ENCODE peak calls at places on chromosome 19, in four cellular contexts. One of them, this sample, is unnamed.
A peak's percentile ranks its signal among the peaks of the same experiment; 100 is the strongest.

GRCh38 chr19:53865918-53866696 is 1.6 kb upstream of the MYADM start:
- DNase-seq in psoas muscle: peak; percentile 83
- DNase-seq in astrocyte: no peak
- DNase-seq in neural progenitor cell: peak; percentile 91
- DNase-seq in this sample: peak; percentile 87

GRCh38 chr19:16571283-16571682 is 932 bp downstream of the SLC35E1 start:
- DNase-seq in psoas muscle: no peak
- DNase-seq in astrocyte: peak; percentile 36
- DNase-seq in neural progenitor cell: no peak
- DNase-seq in this sample: no peak

GRCh38 chr19:41746593-41747227 is 8.6 kb upstream of the CEACAM6 start:
- DNase-seq in psoas muscle: no peak
- DNase-seq in astrocyte: peak; percentile 4
- DNase-seq in neural progenitor cell: peak; percentile 31
- DNase-seq in this sample: peak; percentile 80

GRCh38 chr19:5313307-5313706 is 27.3 kb downstream of the PTPRS start:
- DNase-seq in psoas muscle: no peak
- DNase-seq in astrocyte: no peak
- DNase-seq in neural progenitor cell: no peak
- DNase-seq in this sample: no peak

GRCh38 chr19:23914402-23915286 is at the start of gene ZNF726:
- DNase-seq in psoas muscle: peak; percentile 79
- DNase-seq in astrocyte: peak; percentile 89
- DNase-seq in neural progenitor cell: no peak
- DNase-seq in this sample: no peak

GRCh38 chr19:1446713-1447564 is 3.0 kb upstream of the APC2 start:
- DNase-seq in psoas muscle: no peak
- DNase-seq in astrocyte: no peak
- DNase-seq in neural progenitor cell: peak; percentile 79
- DNase-seq in this sample: peak; percentile 84

GRCh38 chr19:19595171-19595701 is 23.3 kb downstream of the PBX4 start:
- DNase-seq in psoas muscle: no peak
- DNase-seq in astrocyte: no peak
- DNase-seq in neural progenitor cell: no peak
- DNase-seq in this sample: no peak

GRCh38 chr19:46520616-46521015 is 24.9 kb upstream of the PNMA8B start:
- DNase-seq in psoas muscle: no peak
- DNase-seq in astrocyte: no peak
- DNase-seq in neural progenitor cell: peak; percentile 31
- DNase-seq in this sample: no peak

GRCh38 chr19:9621156-9622037 is at the start of gene ZNF561:
- DNase-seq in psoas muscle: peak; percentile 84
- DNase-seq in astrocyte: peak; percentile 90
- DNase-seq in neural progenitor cell: peak; percentile 95
- DNase-seq in this sample: peak; percentile 94

GRCh38 chr19:964116-964520 is 20.0 kb upstream of the WDR18 start:
- DNase-seq in psoas muscle: no peak
- DNase-seq in astrocyte: no peak
- DNase-seq in neural progenitor cell: no peak
- DNase-seq in this sample: no peak

GRCh38 chr19:34370117-34370516 is 5.1 kb downstream of the GPI start:
- DNase-seq in psoas muscle: no peak
- DNase-seq in astrocyte: no peak
- DNase-seq in neural progenitor cell: no peak
- DNase-seq in this sample: no peak

GRCh38 chr19:40776364-40776763 is 1.0 kb downstream of the MIA start:
- DNase-seq in psoas muscle: no peak
- DNase-seq in astrocyte: no peak
- DNase-seq in neural progenitor cell: no peak
- DNase-seq in this sample: no peak

GRCh38 chr19:28963481-28964245 is 249.3 kb downstream of the UQCRFS1 start:
- DNase-seq in psoas muscle: no peak
- DNase-seq in astrocyte: no peak
- DNase-seq in neural progenitor cell: no peak
- DNase-seq in this sample: peak; percentile 13

GRCh38 chr19:52685811-52686210 is 47.7 kb upstream of the ZNF83 start:
- DNase-seq in psoas muscle: no peak
- DNase-seq in astrocyte: no peak
- DNase-seq in neural progenitor cell: no peak
- DNase-seq in this sample: no peak

GRCh38 chr19:46537136-46538097 is 41.8 kb upstream of the PNMA8B start:
- DNase-seq in psoas muscle: peak; percentile 49
- DNase-seq in astrocyte: no peak
- DNase-seq in neural progenitor cell: peak; percentile 63
- DNase-seq in this sample: peak; percentile 85

GRCh38 chr19:45768644-45769053 is 403 bp downstream of the SIX5 start:
- DNase-seq in psoas muscle: no peak
- DNase-seq in astrocyte: no peak
- DNase-seq in neural progenitor cell: peak; percentile 71
- DNase-seq in this sample: peak; percentile 81

GRCh38 chr19:45173816-45174215 is 4.2 kb downstream of the TRAPPC6A start:
- DNase-seq in psoas muscle: no peak
- DNase-seq in astrocyte: peak; percentile 84
- DNase-seq in neural progenitor cell: no peak
- DNase-seq in this sample: no peak

GRCh38 chr19:6728346-6728745 is 7.9 kb upstream of the C3 start:
- DNase-seq in psoas muscle: no peak
- DNase-seq in astrocyte: no peak
- DNase-seq in neural progenitor cell: no peak
- DNase-seq in this sample: peak; percentile 40

GRCh38 chr19:33375760-33376159 is 2.3 kb downstream of the CEBPG start:
- DNase-seq in psoas muscle: no peak
- DNase-seq in astrocyte: peak; percentile 57
- DNase-seq in neural progenitor cell: no peak
- DNase-seq in this sample: no peak

GRCh38 chr19:10603873-10604459 is 16.9 kb upstream of the AP1M2 start:
- DNase-seq in psoas muscle: no peak
- DNase-seq in astrocyte: no peak
- DNase-seq in neural progenitor cell: peak; percentile 9
- DNase-seq in this sample: no peak

GRCh38 chr19:35241417-35241816 is 7.4 kb upstream of the LSR start:
- DNase-seq in psoas muscle: no peak
- DNase-seq in astrocyte: no peak
- DNase-seq in neural progenitor cell: no peak
- DNase-seq in this sample: no peak

GRCh38 chr19:19613456-19613855 is 5.0 kb downstream of the PBX4 start:
- DNase-seq in psoas muscle: no peak
- DNase-seq in astrocyte: no peak
- DNase-seq in neural progenitor cell: no peak
- DNase-seq in this sample: no peak

GRCh38 chr19:33349319-33350289 is 23.9 kb upstream of the CEBPG start:
- DNase-seq in psoas muscle: no peak
- DNase-seq in astrocyte: no peak
- DNase-seq in neural progenitor cell: no peak
- DNase-seq in this sample: peak; percentile 1

GRCh38 chr19:58571575-58571947 is 1.6 kb downstream of the MZF1 start:
- DNase-seq in psoas muscle: peak; percentile 6
- DNase-seq in astrocyte: no peak
- DNase-seq in neural progenitor cell: no peak
- DNase-seq in this sample: no peak

GRCh38 chr19:41309225-41310030 is 544 bp upstream of the CCDC97 start:
- DNase-seq in psoas muscle: no peak
- DNase-seq in astrocyte: no peak
- DNase-seq in neural progenitor cell: no peak
- DNase-seq in this sample: peak; percentile 59

GRCh38 chr19:821976-822773 is 420 bp upstream of the PLPPR3 start:
- DNase-seq in psoas muscle: no peak
- DNase-seq in astrocyte: no peak
- DNase-seq in neural progenitor cell: peak; percentile 92
- DNase-seq in this sample: peak; percentile 88

GRCh38 chr19:17951151-17952040 is 15.5 kb upstream of the KCNN1 start:
- DNase-seq in psoas muscle: no peak
- DNase-seq in astrocyte: no peak
- DNase-seq in neural progenitor cell: peak; percentile 43
- DNase-seq in this sample: peak; percentile 68

GRCh38 chr19:50315773-50316448 is 13.3 kb downstream of the KCNC3 start:
- DNase-seq in psoas muscle: no peak
- DNase-seq in astrocyte: no peak
- DNase-seq in neural progenitor cell: peak; percentile 83
- DNase-seq in this sample: peak; percentile 92

GRCh38 chr19:7294571-7295212 is 478 bp upstream of the INSR start:
- DNase-seq in psoas muscle: peak; percentile 84
- DNase-seq in astrocyte: peak; percentile 12
- DNase-seq in neural progenitor cell: peak; percentile 69
- DNase-seq in this sample: peak; percentile 75

GRCh38 chr19:56223481-56223880 is 21.4 kb downstream of the ZSCAN5C start:
- DNase-seq in psoas muscle: no peak
- DNase-seq in astrocyte: no peak
- DNase-seq in neural progenitor cell: no peak
- DNase-seq in this sample: no peak

GRCh38 chr19:56222901-56223300 is 20.8 kb downstream of the ZSCAN5C start:
- DNase-seq in psoas muscle: no peak
- DNase-seq in astrocyte: no peak
- DNase-seq in neural progenitor cell: no peak
- DNase-seq in this sample: no peak

GRCh38 chr19:56217039-56217949 is 15.2 kb downstream of the ZSCAN5C start:
- DNase-seq in psoas muscle: no peak
- DNase-seq in astrocyte: peak; percentile 29
- DNase-seq in neural progenitor cell: peak; percentile 38
- DNase-seq in this sample: peak; percentile 86

GRCh38 chr19:56221851-56222250 is 19.8 kb downstream of the ZSCAN5C start:
- DNase-seq in psoas muscle: no peak
- DNase-seq in astrocyte: no peak
- DNase-seq in neural progenitor cell: no peak
- DNase-seq in this sample: no peak
- TF ChIP-seq CTCF in psoas muscle: no peak
- TF ChIP-seq CTCF in astrocyte: no peak
- TF ChIP-seq CTCF in neural progenitor cell: no peak
- TF ChIP-seq CTCF in this sample: peak; percentile 48

GRCh38 chr19:4049432-4049831 is 17.3 kb downstream of the ZBTB7A start:
- DNase-seq in psoas muscle: peak; percentile 68
- DNase-seq in astrocyte: no peak
- DNase-seq in neural progenitor cell: no peak
- DNase-seq in this sample: no peak
- H3K36me3 ChIP-seq in psoas muscle: no peaks in the 10 kb centered on the region
- H3K36me3 ChIP-seq in astrocyte: peaks cover 17% of the 10 kb centered on the region
- H3K36me3 ChIP-seq in neural progenitor cell: no peaks in the 10 kb centered on the region
- H3K36me3 ChIP-seq in this sample: peaks cover 12% of the 10 kb centered on the region

GRCh38 chr19:22116760-22117159 is 64.5 kb downstream of the ZNF257 start:
- DNase-seq in psoas muscle: no peak
- DNase-seq in astrocyte: no peak
- DNase-seq in neural progenitor cell: no peak
- DNase-seq in this sample: no peak
- H3K9me3 ChIP-seq in psoas muscle: no peaks in the 10 kb centered on the region
- H3K9me3 ChIP-seq in astrocyte: peaks cover 9% of the 10 kb centered on the region
- H3K9me3 ChIP-seq in neural progenitor cell: peaks cover 28% of the 10 kb centered on the region
- H3K9me3 ChIP-seq in this sample: peaks cover 88% of the 10 kb centered on the region

DNA sequence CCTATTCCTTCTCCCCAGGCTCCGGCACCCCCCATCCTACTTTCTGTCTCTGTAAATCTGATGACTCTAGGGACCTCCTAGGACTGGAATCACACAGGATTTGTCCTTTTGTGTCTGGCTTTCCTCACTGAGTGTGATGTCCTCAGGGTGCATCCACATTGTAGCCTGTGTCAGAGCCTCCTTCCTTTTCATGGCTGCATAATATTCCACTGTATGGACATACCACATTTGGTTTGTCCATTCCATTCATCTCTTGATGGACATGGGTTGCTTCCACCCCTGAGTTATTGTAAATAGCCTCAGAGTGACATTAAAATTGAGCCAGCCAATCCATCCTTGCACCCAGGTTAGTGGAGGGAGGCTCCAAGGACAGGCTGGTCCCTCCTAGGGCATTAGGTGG is 22.8 kb upstream of the NMRK2 start:
- DNase-seq in psoas muscle: no peak
- DNase-seq in astrocyte: no peak
- DNase-seq in neural progenitor cell: no peak
- DNase-seq in this sample: no peak
- TF ChIP-seq CTCF in psoas muscle: no peak
- TF ChIP-seq CTCF in astrocyte: no peak
- TF ChIP-seq CTCF in neural progenitor cell: no peak
- TF ChIP-seq CTCF in this sample: no peak

GRCh38 chr19:2771786-2772674 is 11.0 kb downstream of the SGTA start:
- DNase-seq in psoas muscle: peak; percentile 43
- DNase-seq in astrocyte: no peak
- DNase-seq in neural progenitor cell: no peak
- DNase-seq in this sample: no peak

GRCh38 chr19:2767688-2768087 is 15.4 kb downstream of the SGTA start:
- DNase-seq in psoas muscle: no peak
- DNase-seq in astrocyte: no peak
- DNase-seq in neural progenitor cell: no peak
- DNase-seq in this sample: no peak

GRCh38 chr19:2769218-2769617 is 13.9 kb downstream of the SGTA start:
- DNase-seq in psoas muscle: no peak
- DNase-seq in astrocyte: no peak
- DNase-seq in neural progenitor cell: no peak
- DNase-seq in this sample: no peak

GRCh38 chr19:2768365-2769132 is 14.5 kb downstream of the SGTA start:
- DNase-seq in psoas muscle: no peak
- DNase-seq in astrocyte: no peak
- DNase-seq in neural progenitor cell: no peak
- DNase-seq in this sample: no peak

GRCh38 chr19:2770055-2771013 is 12.7 kb downstream of the SGTA start:
- DNase-seq in psoas muscle: peak; percentile 44
- DNase-seq in astrocyte: no peak
- DNase-seq in neural progenitor cell: no peak
- DNase-seq in this sample: no peak
- H3K36me3 ChIP-seq in psoas muscle: peaks cover 4% of the 10 kb centered on the region
- H3K36me3 ChIP-seq in astrocyte: no peaks in the 10 kb centered on the region
- H3K36me3 ChIP-seq in neural progenitor cell: no peaks in the 10 kb centered on the region
- H3K36me3 ChIP-seq in this sample: peaks cover 9% of the 10 kb centered on the region

GRCh38 chr19:30783212-30783611 is 411.0 kb downstream of the ZNF536 start:
- DNase-seq in psoas muscle: no peak
- DNase-seq in astrocyte: no peak
- DNase-seq in neural progenitor cell: no peak
- DNase-seq in this sample: no peak

GRCh38 chr19:30780456-30780855 is 408.3 kb downstream of the ZNF536 start:
- DNase-seq in psoas muscle: no peak
- DNase-seq in astrocyte: no peak
- DNase-seq in neural progenitor cell: no peak
- DNase-seq in this sample: peak; percentile 13

GRCh38 chr19:30780032-30780431 is 407.8 kb downstream of the ZNF536 start:
- DNase-seq in psoas muscle: no peak
- DNase-seq in astrocyte: no peak
- DNase-seq in neural progenitor cell: no peak
- DNase-seq in this sample: no peak

GRCh38 chr19:30781047-30781446 is 408.9 kb downstream of the ZNF536 start:
- DNase-seq in psoas muscle: no peak
- DNase-seq in astrocyte: no peak
- DNase-seq in neural progenitor cell: no peak
- DNase-seq in this sample: peak; percentile 17

GRCh38 chr19:30781519-30781918 is 409.3 kb downstream of the ZNF536 start:
- DNase-seq in psoas muscle: no peak
- DNase-seq in astrocyte: no peak
- DNase-seq in neural progenitor cell: no peak
- DNase-seq in this sample: peak; percentile 14
- H3K9me3 ChIP-seq in psoas muscle: no peaks in the 10 kb centered on the region
- H3K9me3 ChIP-seq in astrocyte: peaks cover 3% of the 10 kb centered on the region
- H3K9me3 ChIP-seq in neural progenitor cell: no peaks in the 10 kb centered on the region
- H3K9me3 ChIP-seq in this sample: no peaks in the 10 kb centered on the region